ENCODE peak calls at places on chromosomes 1 and 21, in six cellular contexts. Z, P, Y, L, U and R are unnamed samples.

GRCh38 chr1:33171993-33172813 is 9.6 kb downstream of the TRIM62 start:
- DNase-seq in Z (no peak), P (no peak), Y (no peak), L (no peak), U (no peak), R (no peak)

GRCh38 chr1:228294717-228295116 is 86.9 kb downstream of the OBSCN start:
- DNase-seq in Z (no peak), P (no peak), Y (no peak), L (no peak), U (no peak), R (no peak)

GRCh38 chr1:26768755-26769154 is 19.0 kb upstream of the PIGV start:
- DNase-seq in Z (no peak), P (no peak), Y (no peak), L (no peak), U (no peak), R (no peak)

GRCh38 chr1:63955746-63956145 is 181.9 kb downstream of the ROR1 start:
- DNase-seq in Z (no peak), P (no peak), Y (no peak), L (no peak), U (no peak), R (no peak)

GRCh38 chr21:15604424-15604823 is 125.4 kb upstream of the USP25 start:
- DNase-seq in Z (no peak), P (no peak), Y (no peak), L (no peak), U (no peak), R (no peak)

GRCh38 chr21:37435120-37435519 is 68.5 kb downstream of the DYRK1A start:
- DNase-seq in Z (peak; percentile 61), P (no peak), Y (peak; percentile 43), L (no peak), U (no peak), R (peak; percentile 58)

GRCh38 chr1:24551910-24552571 is 3.8 kb upstream of the NCMAP start:
- DNase-seq in Z (no peak), P (no peak), Y (no peak), L (no peak), U (no peak), R (no peak)

GRCh38 chr1:39098569-39099250 is 72.6 kb downstream of the NDUFS5 start:
- DNase-seq in Z (peak; percentile 82), P (peak; percentile 76), Y (peak; percentile 64), L (peak; percentile 64), U (peak; percentile 33), R (peak; percentile 82)

GRCh38 chr21:34611528-34611927 is 3.4 kb downstream of the RCAN1 start:
- DNase-seq in Z (no peak), P (no peak), Y (no peak), L (no peak), U (no peak), R (no peak)

GRCh38 chr1:221637641-221638041 is 104.2 kb downstream of the DUSP10 start:
- DNase-seq in Z (no peak), P (no peak), Y (no peak), L (no peak), U (no peak), R (no peak)

GRCh38 chr21:45598666-45599065 is 44.9 kb upstream of the PCBP3 start:
- DNase-seq in Z (no peak), P (no peak), Y (no peak), L (no peak), U (no peak), R (no peak)

GRCh38 chr1:41773144-41773571 is 145.6 kb downstream of the HIVEP3 start:
- DNase-seq in Z (no peak), P (no peak), Y (no peak), L (no peak), U (no peak), R (no peak)

GRCh38 chr1:21335750-21336168 is 45.5 kb upstream of the ECE1 start:
- DNase-seq in Z (no peak), P (no peak), Y (no peak), L (no peak), U (no peak), R (peak; percentile 37)

GRCh38 chr1:228337711-228338520 is 68.7 kb downstream of the TRIM11 start:
- DNase-seq in Z (no peak), P (no peak), Y (no peak), L (no peak), U (no peak), R (no peak)

GRCh38 chr1:59673575-59674467 is 140.9 kb upstream of the HOOK1 start:
- DNase-seq in Z (no peak), P (no peak), Y (no peak), L (no peak), U (no peak), R (no peak)

GRCh38 chr21:42585881-42586280 is 67.5 kb upstream of the PDE9A start:
- DNase-seq in Z (no peak), P (no peak), Y (no peak), L (no peak), U (no peak), R (no peak)

GRCh38 chr1:9426291-9426711 is 113.0 kb upstream of the SLC25A33 start:
- DNase-seq in Z (no peak), P (no peak), Y (peak; percentile 78), L (peak; percentile 66), U (peak; percentile 59), R (peak; percentile 97)

GRCh38 chr1:112998592-112999235 is 42.7 kb upstream of the SLC16A1 start:
- DNase-seq in Z (peak; percentile 12), P (no peak), Y (no peak), L (no peak), U (no peak), R (no peak)

GRCh38 chr1:150973826-150974579 is 632 bp downstream of the CERS2 start:
- DNase-seq in Z (no peak), P (no peak), Y (peak; percentile 54), L (peak; percentile 49), U (no peak), R (peak; percentile 59)

GRCh38 chr1:87644033-87644432 is 315.4 kb downstream of the LMO4 start:
- DNase-seq in Z (no peak), P (no peak), Y (no peak), L (no peak), U (no peak), R (no peak)